ENCODE peak calls at places on chromosomes 3 and 15, in nine cellular contexts. One of them, this sample, is unnamed.
A peak's percentile ranks its signal among the peaks of the same experiment; 100 is the strongest.

GRCh38 chr15:70882361-70882760 is 9.9 kb downstream of the THAP10 start:
- DNase-seq in DND-41: no peak
- DNase-seq in neuronal stem cell: no peak
- DNase-seq in H9: no peak
- DNase-seq in epithelial cell of prostate: no peak
- DNase-seq in tibial artery: no peak
- DNase-seq in dorsolateral prefrontal cortex: no peak
- DNase-seq in heart right ventricle: no peak
- DNase-seq in uterus: no peak
- DNase-seq in this sample: no peak

GRCh38 chr15:47756872-47757271 is 39.6 kb downstream of the SEMA6D start:
- DNase-seq in DND-41: no peak
- DNase-seq in dorsolateral prefrontal cortex: peak; percentile 32
- DNase-seq in neuronal stem cell: no peak
- DNase-seq in epithelial cell of prostate: peak; percentile 61
- DNase-seq in H9: no peak
- DNase-seq in heart right ventricle: no peak
- DNase-seq in tibial artery: no peak
- DNase-seq in uterus: no peak
- DNase-seq in this sample: no peak

GRCh38 chr3:102480139-102480538 is 45.3 kb downstream of the ZPLD1 start:
- DNase-seq in tibial artery: no peak
- DNase-seq in neuronal stem cell: no peak
- DNase-seq in dorsolateral prefrontal cortex: no peak
- DNase-seq in epithelial cell of prostate: no peak
- DNase-seq in uterus: no peak
- DNase-seq in heart right ventricle: no peak
- DNase-seq in DND-41: no peak
- DNase-seq in H9: no peak
- DNase-seq in this sample: no peak

GRCh38 chr15:67185621-67186225 is 68.7 kb downstream of the AAGAB start:
- DNase-seq in dorsolateral prefrontal cortex: no peak
- DNase-seq in H9: no peak
- DNase-seq in DND-41: no peak
- DNase-seq in uterus: peak; percentile 12
- DNase-seq in heart right ventricle: no peak
- DNase-seq in epithelial cell of prostate: no peak
- DNase-seq in neuronal stem cell: no peak
- DNase-seq in tibial artery: peak; percentile 19
- DNase-seq in this sample: no peak

GRCh38 chr3:62843508-62843907 is 31.7 kb downstream of the CADPS start:
- DNase-seq in H9: no peak
- DNase-seq in tibial artery: no peak
- DNase-seq in neuronal stem cell: no peak
- DNase-seq in epithelial cell of prostate: no peak
- DNase-seq in uterus: no peak
- DNase-seq in DND-41: no peak
- DNase-seq in dorsolateral prefrontal cortex: no peak
- DNase-seq in heart right ventricle: no peak
- DNase-seq in this sample: no peak

GRCh38 chr3:183213941-183214612 is 39.0 kb upstream of the B3GNT5 start:
- DNase-seq in tibial artery: no peak
- DNase-seq in epithelial cell of prostate: no peak
- DNase-seq in uterus: no peak
- DNase-seq in H9: no peak
- DNase-seq in heart right ventricle: no peak
- DNase-seq in neuronal stem cell: no peak
- DNase-seq in dorsolateral prefrontal cortex: no peak
- DNase-seq in DND-41: no peak
- DNase-seq in this sample: no peak

GRCh38 chr3:125083776-125084175 is 28.0 kb upstream of the HEG1 start:
- DNase-seq in epithelial cell of prostate: no peak
- DNase-seq in neuronal stem cell: no peak
- DNase-seq in DND-41: no peak
- DNase-seq in dorsolateral prefrontal cortex: no peak
- DNase-seq in H9: no peak
- DNase-seq in uterus: no peak
- DNase-seq in heart right ventricle: no peak
- DNase-seq in tibial artery: no peak
- DNase-seq in this sample: no peak

GRCh38 chr15:38589502-38589901 is 24.9 kb upstream of the RASGRP1 start:
- DNase-seq in tibial artery: no peak
- DNase-seq in neuronal stem cell: no peak
- DNase-seq in dorsolateral prefrontal cortex: no peak
- DNase-seq in heart right ventricle: no peak
- DNase-seq in DND-41: no peak
- DNase-seq in epithelial cell of prostate: peak; percentile 79
- DNase-seq in H9: no peak
- DNase-seq in uterus: no peak
- DNase-seq in this sample: peak; percentile 43

GRCh38 chr15:101127503-101128076 is 124.3 kb downstream of the CHSY1 start:
- DNase-seq in dorsolateral prefrontal cortex: peak; percentile 30
- DNase-seq in DND-41: peak; percentile 70
- DNase-seq in heart right ventricle: peak; percentile 73
- DNase-seq in uterus: peak; percentile 80
- DNase-seq in epithelial cell of prostate: peak; percentile 22
- DNase-seq in neuronal stem cell: no peak
- DNase-seq in tibial artery: peak; percentile 91
- DNase-seq in H9: no peak
- DNase-seq in this sample: peak; percentile 55

GRCh38 chr3:193980905-193981304 is 155.0 kb upstream of the HES1 start:
- DNase-seq in neuronal stem cell: no peak
- DNase-seq in epithelial cell of prostate: no peak
- DNase-seq in uterus: no peak
- DNase-seq in DND-41: no peak
- DNase-seq in dorsolateral prefrontal cortex: no peak
- DNase-seq in heart right ventricle: no peak
- DNase-seq in H9: no peak
- DNase-seq in tibial artery: no peak
- DNase-seq in this sample: no peak

GRCh38 chr3:112303811-112304325 is 9.9 kb upstream of the SLC9C1 start:
- DNase-seq in tibial artery: no peak
- DNase-seq in neuronal stem cell: no peak
- DNase-seq in uterus: no peak
- DNase-seq in dorsolateral prefrontal cortex: no peak
- DNase-seq in heart right ventricle: no peak
- DNase-seq in H9: no peak
- DNase-seq in epithelial cell of prostate: no peak
- DNase-seq in DND-41: no peak
- DNase-seq in this sample: no peak

GRCh38 chr15:72404356-72404755 is 6.3 kb downstream of the TMEM202 start:
- DNase-seq in H9: no peak
- DNase-seq in neuronal stem cell: no peak
- DNase-seq in uterus: no peak
- DNase-seq in dorsolateral prefrontal cortex: no peak
- DNase-seq in epithelial cell of prostate: no peak
- DNase-seq in DND-41: no peak
- DNase-seq in heart right ventricle: no peak
- DNase-seq in tibial artery: no peak
- DNase-seq in this sample: no peak

GRCh38 chr15:39792954-39793353 is 10.3 kb upstream of the FSIP1 start:
- DNase-seq in H9: no peak
- DNase-seq in heart right ventricle: no peak
- DNase-seq in tibial artery: no peak
- DNase-seq in DND-41: no peak
- DNase-seq in epithelial cell of prostate: no peak
- DNase-seq in neuronal stem cell: no peak
- DNase-seq in uterus: no peak
- DNase-seq in dorsolateral prefrontal cortex: no peak
- DNase-seq in this sample: no peak

GRCh38 chr3:50243552-50243895 is 7.5 kb downstream of the GNAI2 start:
- DNase-seq in uterus: no peak
- DNase-seq in dorsolateral prefrontal cortex: no peak
- DNase-seq in DND-41: no peak
- DNase-seq in heart right ventricle: no peak
- DNase-seq in neuronal stem cell: no peak
- DNase-seq in epithelial cell of prostate: no peak
- DNase-seq in tibial artery: no peak
- DNase-seq in H9: no peak
- DNase-seq in this sample: no peak

GRCh38 chr3:50242778-50243551 is 7.0 kb downstream of the GNAI2 start:
- DNase-seq in uterus: peak; percentile 58
- DNase-seq in dorsolateral prefrontal cortex: no peak
- DNase-seq in neuronal stem cell: no peak
- DNase-seq in tibial artery: peak; percentile 74
- DNase-seq in heart right ventricle: peak; percentile 69
- DNase-seq in H9: no peak
- DNase-seq in DND-41: no peak
- DNase-seq in epithelial cell of prostate: no peak
- DNase-seq in this sample: peak; percentile 80

GRCh38 chr3:50241163-50241562 is 5.2 kb downstream of the GNAI2 start:
- DNase-seq in uterus: no peak
- DNase-seq in dorsolateral prefrontal cortex: no peak
- DNase-seq in heart right ventricle: no peak
- DNase-seq in DND-41: no peak
- DNase-seq in tibial artery: no peak
- DNase-seq in epithelial cell of prostate: no peak
- DNase-seq in H9: peak; percentile 96
- DNase-seq in neuronal stem cell: peak; percentile 87
- DNase-seq in this sample: no peak

GRCh38 chr3:50239649-50240048 is 3.6 kb downstream of the GNAI2 start:
- DNase-seq in tibial artery: no peak
- DNase-seq in epithelial cell of prostate: no peak
- DNase-seq in DND-41: no peak
- DNase-seq in dorsolateral prefrontal cortex: no peak
- DNase-seq in uterus: no peak
- DNase-seq in H9: no peak
- DNase-seq in neuronal stem cell: no peak
- DNase-seq in heart right ventricle: no peak
- DNase-seq in this sample: no peak

DNA sequence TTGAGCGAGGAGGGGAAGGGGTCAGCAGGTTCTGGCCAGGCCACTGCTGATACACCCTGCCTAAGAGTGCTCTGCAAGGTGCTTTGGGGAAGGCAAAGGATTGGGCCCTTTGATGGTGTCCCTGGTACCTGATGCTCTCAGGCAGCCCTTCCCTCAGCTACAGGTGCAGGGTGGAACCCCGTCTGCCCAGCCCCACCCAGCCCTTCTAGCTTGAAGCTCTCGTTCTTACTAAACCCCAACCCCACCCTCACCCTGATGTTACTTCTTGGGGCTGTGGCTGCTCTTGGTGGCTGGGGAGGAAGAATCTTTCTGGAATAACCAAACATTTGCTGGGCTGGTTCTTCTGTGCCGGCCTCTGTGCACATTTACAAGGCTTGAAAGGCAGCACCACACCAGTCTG is 6.4 kb downstream of the GNAI2 start:
- DNase-seq in epithelial cell of prostate: no peak
- DNase-seq in H9: no peak
- DNase-seq in heart right ventricle: no peak
- DNase-seq in uterus: no peak
- DNase-seq in dorsolateral prefrontal cortex: no peak
- DNase-seq in tibial artery: no peak
- DNase-seq in neuronal stem cell: no peak
- DNase-seq in DND-41: no peak
- DNase-seq in this sample: no peak
- H3K27ac ChIP-seq in epithelial cell of prostate: peak overlapping the region; percentile 40
- H3K27ac ChIP-seq in H9: no peak overlapping the region
- H3K27ac ChIP-seq in heart right ventricle: peak overlapping the region; percentile 97
- H3K27ac ChIP-seq in uterus: peak overlapping the region; percentile 99
- H3K27ac ChIP-seq in dorsolateral prefrontal cortex: peak overlapping the region; percentile 90
- H3K27ac ChIP-seq in tibial artery: peak overlapping the region; percentile 86
- H3K27ac ChIP-seq in neuronal stem cell: peak overlapping the region; percentile 96
- H3K27ac ChIP-seq in DND-41: no peak overlapping the region
- H3K27ac ChIP-seq in this sample: peak overlapping the region; percentile 95

GRCh38 chr3:186173202-186173815 is 64.4 kb upstream of the ETV5 start:
- DNase-seq in H9: no peak
- DNase-seq in heart right ventricle: no peak
- DNase-seq in dorsolateral prefrontal cortex: no peak
- DNase-seq in uterus: no peak
- DNase-seq in epithelial cell of prostate: no peak
- DNase-seq in tibial artery: no peak
- DNase-seq in neuronal stem cell: no peak
- DNase-seq in DND-41: no peak
- DNase-seq in this sample: no peak
- H3K27ac ChIP-seq in H9: no peak overlapping the region
- H3K27ac ChIP-seq in heart right ventricle: no peak overlapping the region
- H3K27ac ChIP-seq in dorsolateral prefrontal cortex: no peak overlapping the region
- H3K27ac ChIP-seq in uterus: no peak overlapping the region
- H3K27ac ChIP-seq in epithelial cell of prostate: no peak overlapping the region
- H3K27ac ChIP-seq in tibial artery: no peak overlapping the region
- H3K27ac ChIP-seq in neuronal stem cell: no peak overlapping the region
- H3K27ac ChIP-seq in DND-41: no peak overlapping the region
- H3K27ac ChIP-seq in this sample: no peak overlapping the region

DNA sequence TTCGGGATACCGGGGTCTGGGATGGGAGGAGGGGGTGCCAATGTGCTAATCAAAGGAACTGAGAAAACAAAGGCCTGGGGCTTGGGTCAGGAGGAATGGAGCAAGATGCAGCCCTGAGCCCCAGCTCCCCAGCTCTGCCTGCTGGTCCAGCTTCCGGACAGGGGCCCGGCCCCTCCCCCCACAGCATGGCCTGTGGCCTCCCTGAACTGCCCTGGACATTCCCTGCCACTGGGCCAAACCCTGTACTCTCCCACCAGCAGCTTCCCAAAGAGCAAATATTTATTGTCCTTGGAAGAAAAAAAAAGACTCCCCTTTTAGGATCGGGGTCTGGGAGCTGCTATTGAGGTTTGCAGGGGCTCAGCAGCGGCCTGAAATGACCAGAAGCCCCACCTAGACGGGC is 5.7 kb upstream of the MYL3 start:
- DNase-seq in dorsolateral prefrontal cortex: no peak
- DNase-seq in neuronal stem cell: no peak
- DNase-seq in epithelial cell of prostate: no peak
- DNase-seq in tibial artery: no peak
- DNase-seq in uterus: no peak
- DNase-seq in DND-41: no peak
- DNase-seq in H9: no peak
- DNase-seq in heart right ventricle: no peak
- DNase-seq in this sample: no peak
- H3K27ac ChIP-seq in dorsolateral prefrontal cortex: no peak overlapping the region
- H3K27ac ChIP-seq in neuronal stem cell: no peak overlapping the region
- H3K27ac ChIP-seq in epithelial cell of prostate: no peak overlapping the region
- H3K27ac ChIP-seq in tibial artery: peak overlapping the region; percentile 84
- H3K27ac ChIP-seq in uterus: no peak overlapping the region
- H3K27ac ChIP-seq in DND-41: no peak overlapping the region
- H3K27ac ChIP-seq in H9: no peak overlapping the region
- H3K27ac ChIP-seq in heart right ventricle: no peak overlapping the region
- H3K27ac ChIP-seq in this sample: no peak overlapping the region

DNA sequence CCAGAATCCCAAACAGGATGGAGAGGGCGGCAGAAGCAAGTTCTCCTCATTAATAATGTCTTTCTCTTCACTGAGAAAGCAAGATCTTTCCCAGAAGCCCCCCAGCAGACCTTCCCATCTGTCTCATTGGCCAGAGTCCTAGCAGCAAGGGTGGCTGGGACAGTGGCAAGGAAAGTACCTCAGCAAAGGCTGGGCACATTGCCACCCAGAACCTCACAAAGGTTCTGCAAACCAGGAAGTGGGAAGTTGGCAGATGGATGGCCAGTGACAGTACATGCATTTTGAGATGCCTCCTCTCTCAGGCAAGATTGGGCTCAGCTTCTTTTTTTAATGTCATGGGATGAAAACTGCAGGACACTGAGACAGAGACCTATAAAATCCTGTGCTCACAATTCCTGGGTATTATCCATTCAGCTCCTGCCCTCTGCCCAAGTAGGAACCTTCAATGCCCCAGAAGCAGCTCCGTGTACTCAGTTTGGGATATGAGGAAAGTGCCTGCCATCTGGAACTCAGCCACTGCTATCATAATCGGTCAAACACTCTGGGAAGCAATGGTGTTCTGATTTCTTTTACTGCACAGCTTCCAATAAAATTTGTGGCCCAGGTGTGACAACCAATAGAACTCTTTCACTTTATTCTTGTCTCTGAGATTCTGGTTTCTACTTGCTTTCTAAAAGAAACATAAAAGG is 25.5 kb downstream of the DPH3 start:
- DNase-seq in heart right ventricle: no peak
- DNase-seq in neuronal stem cell: no peak
- DNase-seq in epithelial cell of prostate: no peak
- DNase-seq in DND-41: no peak
- DNase-seq in tibial artery: no peak
- DNase-seq in H9: no peak
- DNase-seq in uterus: no peak
- DNase-seq in dorsolateral prefrontal cortex: no peak
- DNase-seq in this sample: no peak
- H3K27ac ChIP-seq in heart right ventricle: peak overlapping the region; percentile 49
- H3K27ac ChIP-seq in neuronal stem cell: no peak overlapping the region
- H3K27ac ChIP-seq in epithelial cell of prostate: no peak overlapping the region
- H3K27ac ChIP-seq in DND-41: no peak overlapping the region
- H3K27ac ChIP-seq in tibial artery: peak overlapping the region; percentile 10
- H3K27ac ChIP-seq in H9: no peak overlapping the region
- H3K27ac ChIP-seq in uterus: no peak overlapping the region
- H3K27ac ChIP-seq in dorsolateral prefrontal cortex: no peak overlapping the region
- H3K27ac ChIP-seq in this sample: no peak overlapping the region